ENCODE peak calls at places on chromosomes 2 and 18, in nine cellular contexts. One of them, this sample, is unnamed.

GRCh38 chr2:1169291-1169949 is 218.8 kb downstream of the SNTG2 start:
- DNase-seq in substantia nigra: no peak
- DNase-seq in A549: no peak
- DNase-seq in posterior cingulate gyrus: no peak
- DNase-seq in astrocyte of the spinal cord: no peak
- DNase-seq in germinal center: no peak
- DNase-seq in ureter: no peak
- DNase-seq in ACHN: no peak
- DNase-seq in RWPE1: no peak
- DNase-seq in this sample: no peak

GRCh38 chr2:217331577-217332139 is 471.8 kb upstream of the TNP1 start:
- DNase-seq in astrocyte of the spinal cord: peak
- DNase-seq in ureter: no peak
- DNase-seq in germinal center: no peak
- DNase-seq in substantia nigra: no peak
- DNase-seq in A549: peak
- DNase-seq in ACHN: no peak
- DNase-seq in posterior cingulate gyrus: no peak
- DNase-seq in RWPE1: peak
- DNase-seq in this sample: peak

GRCh38 chr2:169090133-169090820 is 20.9 kb downstream of the DHRS9 start:
- DNase-seq in RWPE1: no peak
- DNase-seq in posterior cingulate gyrus: no peak
- DNase-seq in germinal center: no peak
- DNase-seq in astrocyte of the spinal cord: no peak
- DNase-seq in A549: no peak
- DNase-seq in ureter: no peak
- DNase-seq in substantia nigra: no peak
- DNase-seq in ACHN: no peak
- DNase-seq in this sample: no peak

GRCh38 chr2:240107386-240107785 is 28.7 kb downstream of the COPS9 start:
- DNase-seq in astrocyte of the spinal cord: no peak
- DNase-seq in germinal center: no peak
- DNase-seq in ureter: no peak
- DNase-seq in ACHN: no peak
- DNase-seq in posterior cingulate gyrus: no peak
- DNase-seq in substantia nigra: no peak
- DNase-seq in RWPE1: no peak
- DNase-seq in A549: no peak
- DNase-seq in this sample: no peak

GRCh38 chr18:41096504-41096903 is 858.5 kb upstream of the PIK3C3 start:
- DNase-seq in germinal center: no peak
- DNase-seq in astrocyte of the spinal cord: peak
- DNase-seq in RWPE1: no peak
- DNase-seq in ACHN: no peak
- DNase-seq in A549: no peak
- DNase-seq in substantia nigra: no peak
- DNase-seq in posterior cingulate gyrus: no peak
- DNase-seq in ureter: no peak
- DNase-seq in this sample: peak

GRCh38 chr2:237581751-237582746 is 8.5 kb downstream of the RAB17 start:
- DNase-seq in posterior cingulate gyrus: peak
- DNase-seq in astrocyte of the spinal cord: peak
- DNase-seq in RWPE1: no peak
- DNase-seq in germinal center: no peak
- DNase-seq in ACHN: peak
- DNase-seq in A549: peak
- DNase-seq in substantia nigra: no peak
- DNase-seq in ureter: peak
- DNase-seq in this sample: peak

GRCh38 chr2:207725815-207726578 is 14.6 kb downstream of the CCNYL1 start:
- DNase-seq in posterior cingulate gyrus: no peak
- DNase-seq in germinal center: no peak
- DNase-seq in substantia nigra: no peak
- DNase-seq in astrocyte of the spinal cord: no peak
- DNase-seq in A549: peak
- DNase-seq in RWPE1: no peak
- DNase-seq in ureter: no peak
- DNase-seq in ACHN: peak
- DNase-seq in this sample: peak

GRCh38 chr2:205216092-205216491 is 466.2 kb upstream of the NRP2 start:
- DNase-seq in substantia nigra: no peak
- DNase-seq in astrocyte of the spinal cord: no peak
- DNase-seq in ACHN: no peak
- DNase-seq in A549: no peak
- DNase-seq in germinal center: no peak
- DNase-seq in RWPE1: no peak
- DNase-seq in posterior cingulate gyrus: no peak
- DNase-seq in ureter: no peak
- DNase-seq in this sample: no peak

GRCh38 chr2:215791481-215791937 is 221.8 kb downstream of the MREG start:
- DNase-seq in ACHN: no peak
- DNase-seq in ureter: no peak
- DNase-seq in posterior cingulate gyrus: no peak
- DNase-seq in substantia nigra: no peak
- DNase-seq in germinal center: no peak
- DNase-seq in astrocyte of the spinal cord: no peak
- DNase-seq in A549: no peak
- DNase-seq in RWPE1: no peak
- DNase-seq in this sample: no peak

GRCh38 chr2:214117054-214117453 is 293.8 kb upstream of the VWC2L start:
- DNase-seq in substantia nigra: no peak
- DNase-seq in A549: no peak
- DNase-seq in posterior cingulate gyrus: no peak
- DNase-seq in ACHN: no peak
- DNase-seq in ureter: no peak
- DNase-seq in astrocyte of the spinal cord: no peak
- DNase-seq in germinal center: no peak
- DNase-seq in RWPE1: no peak
- DNase-seq in this sample: no peak